ENCODE peak calls at places on chromosomes 1 and 21, in four cellular contexts. X is RWPE2, C is HFF-Myc, I is uterus. S is an unnamed sample.

GRCh38 chr1:215665212-215665611 is 98.1 kb downstream of the KCTD3 start:
- DNase-seq in X (no peak), C (no peak), I (no peak), S (peak; percentile 91)

GRCh38 chr1:235075121-235075954 is 53.3 kb downstream of the TOMM20 start:
- DNase-seq in X (no peak), C (peak; percentile 53), I (peak; percentile 76), S (no peak)

GRCh38 chr1:8364528-8365442 is 46.9 kb downstream of the SLC45A1 start:
- DNase-seq in X (no peak), C (no peak), I (peak; percentile 15), S (no peak)

GRCh38 chr1:24369801-24370200 is 43.8 kb downstream of the STPG1 start:
- DNase-seq in X (no peak), C (no peak), I (no peak), S (no peak)

GRCh38 chr1:2330511-2331199 is 60.7 kb downstream of the MORN1 start:
- DNase-seq in X (no peak), C (peak; percentile 56), I (peak; percentile 88), S (no peak)

GRCh38 chr1:40004857-40005256 is 35.7 kb upstream of the CAP1 start:
- DNase-seq in X (no peak), C (no peak), I (no peak), S (no peak)

GRCh38 chr1:100360790-100361232 is 8.5 kb downstream of the CDC14A start:
- DNase-seq in X (no peak), C (no peak), I (peak; percentile 52), S (no peak)

GRCh38 chr21:31711745-31712144 is 20.2 kb downstream of the SCAF4 start:
- DNase-seq in X (no peak), C (no peak), I (no peak), S (no peak)

GRCh38 chr1:8625981-8626898 is 191.2 kb downstream of the RERE start:
- DNase-seq in X (no peak), C (peak; percentile 55), I (no peak), S (peak; percentile 50)

GRCh38 chr1:115761601-115762302 is 6.8 kb downstream of the CASQ2 start:
- DNase-seq in X (no peak), C (no peak), I (no peak), S (no peak)

GRCh38 chr1:37473431-37474050 is 839 bp upstream of the ZC3H12A start:
- DNase-seq in X (no peak), C (no peak), I (no peak), S (no peak)

GRCh38 chr1:112840631-112841624 is 115.1 kb downstream of the SLC16A1 start:
- DNase-seq in X (no peak), C (no peak), I (no peak), S (peak; percentile 25)

GRCh38 chr1:232383455-232384074 is 246.4 kb downstream of the SIPA1L2 start:
- DNase-seq in X (no peak), C (no peak), I (no peak), S (no peak)

GRCh38 chr1:20184997-20185833 is 681 bp upstream of the UBXN10 start:
- DNase-seq in X (no peak), C (no peak), I (no peak), S (no peak)

GRCh38 chr1:978835-979743 is 2.8 kb downstream of the PERM1 start:
- DNase-seq in X (no peak), C (no peak), I (no peak), S (no peak)

GRCh38 chr1:233114159-233114558 is 163.7 kb downstream of the NTPCR start:
- DNase-seq in X (no peak), C (no peak), I (no peak), S (peak; percentile 33)

GRCh38 chr1:211724711-211725196 is 49.3 kb upstream of the NEK2 start:
- DNase-seq in X (no peak), C (no peak), I (no peak), S (peak; percentile 64)

GRCh38 chr1:82540006-82540405 is 739.3 kb downstream of the ADGRL2 start:
- DNase-seq in X (no peak), C (no peak), I (no peak), S (no peak)

GRCh38 chr1:220877348-220878095 is 1.7 kb upstream of the HLX start:
- DNase-seq in X (no peak), C (no peak), I (no peak), S (no peak)

DNA sequence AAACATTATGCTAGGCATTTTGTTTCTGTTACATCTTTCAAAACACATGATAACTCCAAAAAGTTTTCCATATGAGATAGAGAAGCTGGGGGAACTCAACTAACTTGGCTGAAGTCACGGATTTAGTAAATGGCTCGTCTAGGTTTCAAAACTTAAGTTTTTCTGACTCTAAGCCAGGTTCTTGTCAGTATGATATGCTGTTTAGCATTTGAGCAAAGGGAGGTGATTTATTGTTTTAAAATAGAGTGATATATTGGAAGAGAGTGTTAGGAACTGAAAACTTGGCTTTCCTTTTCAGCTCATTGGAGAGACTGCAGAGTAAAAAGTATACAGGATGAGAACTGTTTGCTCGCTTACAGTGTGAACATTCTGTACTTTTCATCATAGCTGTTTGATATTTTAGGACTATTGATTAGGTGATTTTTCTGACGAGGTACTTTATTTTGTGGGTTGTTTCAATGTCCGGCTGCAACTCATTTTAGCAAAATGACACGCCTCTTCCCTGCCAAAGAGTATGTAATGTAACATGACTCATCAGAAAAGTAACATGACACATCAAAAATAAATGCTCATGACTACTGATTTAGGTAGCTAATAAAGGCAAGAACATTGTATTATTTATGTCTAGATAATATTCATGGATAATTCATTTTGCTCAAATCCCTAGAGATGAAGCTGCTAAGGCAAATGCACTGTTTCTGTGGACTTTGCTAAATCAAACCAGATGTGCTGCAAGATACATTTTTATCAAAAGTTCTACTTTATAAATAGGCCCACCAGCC is 355.1 kb downstream of the GPATCH2 start:
- DNase-seq in X (no peak), C (peak; percentile 15), I (no peak), S (peak; percentile 15)
- H3K4me3 ChIP-seq in X (no peak overlapping the region), C (no peak overlapping the region), I (no peak overlapping the region), S (no peak overlapping the region)

DNA sequence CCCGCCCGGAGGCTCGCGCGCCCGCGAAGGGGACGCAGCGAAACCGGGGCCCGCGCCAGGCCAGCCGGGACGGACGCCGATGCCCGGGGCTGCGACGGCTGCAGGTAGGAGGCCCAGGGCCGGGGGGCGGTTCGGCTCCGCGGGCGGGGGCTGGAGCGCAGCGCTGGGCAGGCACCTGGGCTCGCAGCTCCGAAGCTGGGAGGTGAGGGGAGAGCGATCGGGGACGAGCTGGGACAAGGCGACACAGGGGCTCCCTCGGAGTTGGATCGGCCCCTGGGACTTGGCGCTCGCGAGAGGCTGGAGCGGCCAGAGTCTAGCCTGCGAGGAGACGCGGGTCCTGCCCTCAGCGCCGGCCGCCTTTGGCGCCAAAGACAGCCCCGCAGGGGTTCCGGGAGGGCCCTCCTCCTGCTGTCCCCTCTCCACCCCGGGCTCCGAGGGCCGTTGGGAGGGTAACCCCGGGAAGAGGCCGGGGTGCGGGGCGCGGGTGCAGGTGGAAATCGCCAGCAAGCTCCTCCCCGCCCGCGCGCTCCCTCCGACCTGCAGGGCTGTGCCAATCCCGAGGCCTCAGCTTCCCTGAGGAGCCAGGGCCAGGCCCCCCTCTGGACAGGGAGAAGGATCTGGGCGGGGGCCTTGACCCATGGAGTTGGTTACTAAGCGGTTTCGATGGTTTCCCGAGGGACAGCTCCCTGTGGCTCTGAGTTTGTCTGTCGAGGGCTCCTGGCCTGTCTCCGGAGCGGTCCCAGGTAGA is 396 bp downstream of the TP73 start:
- DNase-seq in X (peak; percentile 61), C (no peak), I (no peak), S (no peak)
- H3K4me3 ChIP-seq in X (peak overlapping the region; percentile 29), C (no peak overlapping the region), I (peak overlapping the region; percentile 30), S (peak overlapping the region; percentile 35)

DNA sequence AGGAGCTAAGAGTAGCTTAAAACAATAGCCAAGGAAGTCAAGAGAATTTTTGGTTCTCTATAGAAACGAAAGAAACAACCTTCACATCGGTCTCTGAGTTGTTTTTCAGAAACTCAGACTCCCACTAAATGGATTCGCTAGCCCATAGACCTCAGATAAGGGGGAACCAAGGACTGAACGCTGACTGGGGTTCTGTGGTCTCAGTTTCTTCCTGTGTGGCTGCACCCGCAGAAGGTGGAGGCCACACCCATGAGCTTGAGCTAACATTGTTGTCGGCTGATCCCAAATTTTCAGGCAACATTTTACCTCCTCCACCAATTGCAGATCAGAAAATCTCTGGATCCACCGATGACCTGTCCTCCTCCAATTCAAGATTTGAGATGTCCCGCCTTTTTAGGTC is 456.1 kb downstream of the AJAP1 start:
- DNase-seq in X (no peak), C (no peak), I (no peak), S (no peak)
- H3K4me3 ChIP-seq in X (no peak overlapping the region), C (no peak overlapping the region), I (no peak overlapping the region), S (no peak overlapping the region)

GRCh38 chr21:37564924-37565529 is 198.5 kb downstream of the DYRK1A start:
- DNase-seq in X (no peak), C (peak; percentile 10), I (no peak), S (no peak)
- H3K4me3 ChIP-seq in X (no peak overlapping the region), C (peak overlapping the region; percentile 54), I (peak overlapping the region; percentile 63), S (peak overlapping the region; percentile 84)

S was measured in epithelial cell of proximal tubule.